ENCODE peak calls at places on chromosomes 4 and X, in ten cellular contexts. H is CD8-positive, alpha-beta T cell; W is stimulated activated CD4-positive, alpha-beta T cell treated with anti-CD3 and anti-CD28 coated beads, Interleukin-15, amount 100 ng/mL, for 1 hour; N is NCI-H345; F is aorta; T is right cardiac atrium; V is fibroblast of the conjunctiva; O is AG08395; X is nephron progenitor cell; M is HFFc6. P is an unnamed sample.
A peak's percentile ranks its signal among the peaks of the same experiment; 100 is the strongest.

GRCh38 chr4:125681240-125681639 is 366.5 kb downstream of the FAT4 start:
- DNase-seq in H (no peak), W (no peak), N (no peak), F (no peak), T (no peak), V (peak; percentile 44), O (no peak), X (no peak), M (no peak), P (no peak)

GRCh38 chr4:189059996-189060570 is 880.6 kb upstream of the FRG1 start:
- DNase-seq in H (no peak), W (no peak), N (no peak), F (no peak), T (no peak), V (peak; percentile 12), O (peak; percentile 19), X (no peak), M (no peak), P (peak; percentile 47)

GRCh38 chrX:128891554-128891953 is 631.7 kb downstream of the SMARCA1 start:
- DNase-seq in H (no peak), W (no peak), N (no peak), F (no peak), T (no peak), V (no peak), O (no peak), X (no peak), M (no peak), P (no peak)

GRCh38 chr4:107153228-107153627 is 117.1 kb upstream of the DKK2 start:
- DNase-seq in H (no peak), W (no peak), N (no peak), F (no peak), T (peak; percentile 43), V (no peak), O (peak; percentile 2), X (peak; percentile 7), M (peak; percentile 21), P (no peak)

GRCh38 chr4:62037576-62037975 is 837.5 kb downstream of the ADGRL3 start:
- DNase-seq in H (no peak), W (no peak), N (no peak), F (no peak), T (no peak), V (no peak), O (no peak), X (no peak), M (no peak), P (no peak)

GRCh38 chr4:56871357-56871993 is 36.2 kb upstream of the REST start:
- DNase-seq in H (no peak), W (no peak), N (peak; percentile 49), F (no peak), T (peak; percentile 56), V (peak; percentile 37), O (peak; percentile 24), X (no peak), M (no peak), P (no peak)

GRCh38 chrX:119093991-119094741 is 21.4 kb downstream of the CT47C1 start:
- DNase-seq in H (no peak), W (no peak), N (peak; percentile 5), F (no peak), T (no peak), V (no peak), O (no peak), X (no peak), M (peak; percentile 38), P (no peak)

GRCh38 chrX:118603981-118604380 is 108.4 kb downstream of the DOCK11 start:
- DNase-seq in H (peak; percentile 11), W (peak; percentile 0), N (peak; percentile 65), F (no peak), T (peak; percentile 52), V (peak; percentile 39), O (peak; percentile 66), X (peak; percentile 47), M (peak; percentile 41), P (peak; percentile 26)

GRCh38 chr4:81343046-81343445 is 128.0 kb upstream of the PRKG2 start:
- DNase-seq in H (no peak), W (no peak), N (no peak), F (no peak), T (no peak), V (no peak), O (no peak), X (no peak), M (no peak), P (no peak)

GRCh38 chr4:147651563-147651962 is 32.4 kb downstream of the PRMT9 start:
- DNase-seq in H (no peak), W (no peak), N (no peak), F (no peak), T (no peak), V (no peak), O (no peak), X (no peak), M (no peak), P (no peak)

GRCh38 chr4:3030551-3031356 is 43.6 kb downstream of the HTT-AS start:
- DNase-seq in H (no peak), W (no peak), N (no peak), F (peak; percentile 36), T (no peak), V (no peak), O (no peak), X (no peak), M (no peak), P (no peak)

GRCh38 chr4:24496597-24496996 is 87.8 kb downstream of the DHX15 start:
- DNase-seq in H (no peak), W (no peak), N (no peak), F (no peak), T (no peak), V (no peak), O (no peak), X (no peak), M (no peak), P (no peak)

GRCh38 chrX:3124041-3124440 is 82.8 kb downstream of the ARSF start:
- DNase-seq in H (no peak), W (no peak), N (no peak), F (no peak), T (no peak), V (no peak), O (no peak), X (no peak), M (peak; percentile 5), P (no peak)

GRCh38 chrX:1902901-1903379 is 288.1 kb downstream of the ASMT start:
- DNase-seq in H (no peak), W (no peak), N (no peak), F (no peak), T (no peak), V (no peak), O (no peak), X (no peak), M (no peak), P (no peak)

GRCh38 chr4:124025423-124025822 is 628.8 kb downstream of the SPRY1 start:
- DNase-seq in H (no peak), W (no peak), N (no peak), F (no peak), T (no peak), V (peak; percentile 68), O (no peak), X (no peak), M (no peak), P (no peak)

GRCh38 chr4:138445098-138445497 is 202.9 kb upstream of the SLC7A11 start:
- DNase-seq in H (no peak), W (no peak), N (no peak), F (no peak), T (no peak), V (peak; percentile 34), O (peak; percentile 61), X (no peak), M (peak; percentile 33), P (peak; percentile 73)

GRCh38 chr4:134722306-134722705 is 520.7 kb upstream of the PABPC4L start:
- DNase-seq in H (no peak), W (no peak), N (no peak), F (no peak), T (no peak), V (no peak), O (no peak), X (no peak), M (no peak), P (no peak)

GRCh38 chr4:89784686-89785227 is 52.2 kb downstream of the SNCA start:
- DNase-seq in H (no peak), W (no peak), N (no peak), F (no peak), T (no peak), V (no peak), O (no peak), X (no peak), M (no peak), P (no peak)

GRCh38 chr4:111945014-111945413 is 200.2 kb upstream of the FAM241A start:
- DNase-seq in H (no peak), W (no peak), N (no peak), F (no peak), T (no peak), V (no peak), O (peak; percentile 30), X (no peak), M (peak; percentile 21), P (no peak)

GRCh38 chr4:161856711-161857326 is 307.0 kb downstream of the FSTL5 start:
- DNase-seq in H (no peak), W (no peak), N (no peak), F (no peak), T (no peak), V (no peak), O (no peak), X (no peak), M (no peak), P (no peak)

GRCh38 chrX:148310402-148311200 is 189.8 kb upstream of the AFF2 start:
- DNase-seq in H (peak; percentile 37), W (peak; percentile 8), N (no peak), F (no peak), T (no peak), V (no peak), O (no peak), X (no peak), M (no peak), P (no peak)

GRCh38 chr4:100635899-100636298 is 118.1 kb upstream of the EMCN start:
- DNase-seq in H (no peak), W (no peak), N (no peak), F (no peak), T (no peak), V (no peak), O (no peak), X (no peak), M (no peak), P (no peak)

GRCh38 chrX:51608766-51609165 is 9.9 kb downstream of the CENPVL3 start:
- DNase-seq in H (no peak), W (no peak), N (no peak), F (no peak), T (no peak), V (no peak), O (peak; percentile 10), X (no peak), M (peak; percentile 0), P (no peak)

GRCh38 chr4:160423879-160424451 is 1321.1 kb downstream of the RAPGEF2 start:
- DNase-seq in H (no peak), W (no peak), N (no peak), F (no peak), T (no peak), V (peak; percentile 3), O (no peak), X (no peak), M (no peak), P (no peak)

GRCh38 chrX:82081027-82081426 is 879.1 kb downstream of the SH3BGRL start:
- DNase-seq in H (no peak), W (no peak), N (no peak), F (no peak), T (no peak), V (no peak), O (no peak), X (no peak), M (no peak), P (no peak)

GRCh38 chrX:38679695-38680094 is 118.4 kb downstream of the TSPAN7 start:
- DNase-seq in H (no peak), W (no peak), N (no peak), F (no peak), T (no peak), V (no peak), O (no peak), X (no peak), M (no peak), P (no peak)

GRCh38 chrX:132120913-132121312 is 6.9 kb downstream of the FRMD7 start:
- DNase-seq in H (no peak), W (no peak), N (no peak), F (no peak), T (no peak), V (no peak), O (no peak), X (no peak), M (no peak), P (no peak)

GRCh38 chr4:83486457-83487129 is 1.7 kb upstream of the ABRAXAS1 start:
- DNase-seq in H (no peak), W (no peak), N (no peak), F (no peak), T (no peak), V (no peak), O (no peak), X (no peak), M (no peak), P (no peak)

P was measured in GM04504.